ENCODE peak calls at places on chromosomes 12 and 14, in ten cellular contexts. One of them, this sample, is unnamed. For H3K27me3 and H3K36me3, the result is how much of the 10 kb centered on the place peaks cover.

GRCh38 chr12:89492883-89493282 is 31.7 kb downstream of the GALNT4 start:
- DNase-seq in ovary: no peak
- DNase-seq in BE2C: no peak
- DNase-seq in Caco-2: no peak
- DNase-seq in transverse colon: peak
- DNase-seq in suprapubic skin: no peak
- DNase-seq in breast epithelium: no peak
- DNase-seq in tibial artery: no peak
- DNase-seq in heart left ventricle: no peak
- DNase-seq in WERI-Rb-1: no peak
- DNase-seq in this sample: no peak

GRCh38 chr12:121580959-121581680 is at the start of gene KDM2B:
- DNase-seq in ovary: no peak
- DNase-seq in transverse colon: peak
- DNase-seq in Caco-2: no peak
- DNase-seq in tibial artery: peak
- DNase-seq in WERI-Rb-1: peak
- DNase-seq in heart left ventricle: no peak
- DNase-seq in BE2C: no peak
- DNase-seq in breast epithelium: no peak
- DNase-seq in suprapubic skin: no peak
- DNase-seq in this sample: no peak

GRCh38 chr12:79934309-79935020 is 432 bp downstream of the PPP1R12A start:
- DNase-seq in ovary: peak
- DNase-seq in Caco-2: no peak
- DNase-seq in breast epithelium: peak
- DNase-seq in heart left ventricle: peak
- DNase-seq in suprapubic skin: peak
- DNase-seq in WERI-Rb-1: peak
- DNase-seq in BE2C: peak
- DNase-seq in tibial artery: peak
- DNase-seq in transverse colon: no peak
- DNase-seq in this sample: peak

GRCh38 chr12:30973171-30973570 is 46.6 kb downstream of the TSPAN11 start:
- DNase-seq in Caco-2: no peak
- DNase-seq in breast epithelium: no peak
- DNase-seq in heart left ventricle: no peak
- DNase-seq in WERI-Rb-1: no peak
- DNase-seq in transverse colon: no peak
- DNase-seq in ovary: no peak
- DNase-seq in suprapubic skin: no peak
- DNase-seq in tibial artery: no peak
- DNase-seq in BE2C: no peak
- DNase-seq in this sample: no peak

GRCh38 chr12:54622463-54623183 is 12.1 kb downstream of the LACRT start:
- DNase-seq in suprapubic skin: no peak
- DNase-seq in heart left ventricle: no peak
- DNase-seq in BE2C: no peak
- DNase-seq in ovary: no peak
- DNase-seq in breast epithelium: no peak
- DNase-seq in WERI-Rb-1: no peak
- DNase-seq in Caco-2: no peak
- DNase-seq in transverse colon: no peak
- DNase-seq in tibial artery: no peak
- DNase-seq in this sample: no peak

GRCh38 chr14:93234798-93235197 is 27.7 kb downstream of the UBR7 start:
- DNase-seq in BE2C: no peak
- DNase-seq in transverse colon: no peak
- DNase-seq in heart left ventricle: no peak
- DNase-seq in ovary: no peak
- DNase-seq in tibial artery: no peak
- DNase-seq in Caco-2: no peak
- DNase-seq in breast epithelium: no peak
- DNase-seq in suprapubic skin: no peak
- DNase-seq in WERI-Rb-1: no peak
- DNase-seq in this sample: no peak

GRCh38 chr12:106126441-106127288 is 12.1 kb downstream of the NUAK1 start:
- DNase-seq in heart left ventricle: no peak
- DNase-seq in breast epithelium: no peak
- DNase-seq in suprapubic skin: no peak
- DNase-seq in WERI-Rb-1: no peak
- DNase-seq in ovary: no peak
- DNase-seq in BE2C: no peak
- DNase-seq in Caco-2: no peak
- DNase-seq in transverse colon: no peak
- DNase-seq in tibial artery: no peak
- DNase-seq in this sample: no peak

GRCh38 chr14:53967606-53968005 is 11.0 kb upstream of the BMP4 start:
- DNase-seq in breast epithelium: no peak
- DNase-seq in tibial artery: no peak
- DNase-seq in transverse colon: no peak
- DNase-seq in BE2C: no peak
- DNase-seq in suprapubic skin: no peak
- DNase-seq in Caco-2: no peak
- DNase-seq in heart left ventricle: no peak
- DNase-seq in WERI-Rb-1: no peak
- DNase-seq in ovary: no peak
- DNase-seq in this sample: no peak

GRCh38 chr14:61430066-61430757 is 108.8 kb downstream of the PRKCH start:
- DNase-seq in Caco-2: peak
- DNase-seq in BE2C: no peak
- DNase-seq in WERI-Rb-1: no peak
- DNase-seq in suprapubic skin: no peak
- DNase-seq in transverse colon: no peak
- DNase-seq in ovary: no peak
- DNase-seq in tibial artery: no peak
- DNase-seq in breast epithelium: no peak
- DNase-seq in heart left ventricle: no peak
- DNase-seq in this sample: no peak

GRCh38 chr12:102021540-102022246 is 40.1 kb downstream of the WASHC3 start:
- DNase-seq in BE2C: no peak
- DNase-seq in transverse colon: no peak
- DNase-seq in breast epithelium: no peak
- DNase-seq in WERI-Rb-1: no peak
- DNase-seq in tibial artery: no peak
- DNase-seq in suprapubic skin: no peak
- DNase-seq in heart left ventricle: no peak
- DNase-seq in Caco-2: no peak
- DNase-seq in ovary: no peak
- DNase-seq in this sample: no peak

GRCh38 chr12:87667378-87667777 is 361.8 kb downstream of the C12orf50 start:
- DNase-seq in breast epithelium: no peak
- DNase-seq in ovary: no peak
- DNase-seq in suprapubic skin: no peak
- DNase-seq in transverse colon: no peak
- DNase-seq in tibial artery: no peak
- DNase-seq in Caco-2: no peak
- DNase-seq in WERI-Rb-1: peak
- DNase-seq in BE2C: no peak
- DNase-seq in heart left ventricle: no peak
- DNase-seq in this sample: no peak

GRCh38 chr14:63960926-63961567 is 108.2 kb downstream of the SYNE2 start:
- DNase-seq in tibial artery: no peak
- DNase-seq in ovary: no peak
- DNase-seq in suprapubic skin: no peak
- DNase-seq in transverse colon: no peak
- DNase-seq in WERI-Rb-1: no peak
- DNase-seq in Caco-2: no peak
- DNase-seq in BE2C: no peak
- DNase-seq in breast epithelium: no peak
- DNase-seq in heart left ventricle: no peak
- DNase-seq in this sample: no peak

GRCh38 chr14:71594828-71595227 is 337.4 kb upstream of the RGS6 start:
- DNase-seq in tibial artery: no peak
- DNase-seq in heart left ventricle: no peak
- DNase-seq in WERI-Rb-1: no peak
- DNase-seq in BE2C: no peak
- DNase-seq in Caco-2: no peak
- DNase-seq in ovary: no peak
- DNase-seq in breast epithelium: no peak
- DNase-seq in suprapubic skin: no peak
- DNase-seq in transverse colon: no peak
- DNase-seq in this sample: no peak

GRCh38 chr12:6263931-6264330 is 46.6 kb upstream of the PLEKHG6 start:
- DNase-seq in BE2C: peak
- DNase-seq in Caco-2: no peak
- DNase-seq in ovary: no peak
- DNase-seq in breast epithelium: no peak
- DNase-seq in suprapubic skin: no peak
- DNase-seq in transverse colon: no peak
- DNase-seq in WERI-Rb-1: peak
- DNase-seq in tibial artery: no peak
- DNase-seq in heart left ventricle: no peak
- DNase-seq in this sample: no peak

GRCh38 chr12:120495723-120496352 is at the start of gene DYNLL1:
- DNase-seq in BE2C: peak
- DNase-seq in heart left ventricle: peak
- DNase-seq in breast epithelium: peak
- DNase-seq in suprapubic skin: peak
- DNase-seq in WERI-Rb-1: peak
- DNase-seq in tibial artery: peak
- DNase-seq in Caco-2: peak
- DNase-seq in ovary: peak
- DNase-seq in transverse colon: peak
- DNase-seq in this sample: peak

GRCh38 chr12:120496353-120497340 is 734 bp downstream of the DYNLL1 start:
- DNase-seq in suprapubic skin: peak
- DNase-seq in heart left ventricle: peak
- DNase-seq in transverse colon: peak
- DNase-seq in Caco-2: no peak
- DNase-seq in BE2C: peak
- DNase-seq in ovary: peak
- DNase-seq in WERI-Rb-1: peak
- DNase-seq in breast epithelium: peak
- DNase-seq in tibial artery: peak
- DNase-seq in this sample: peak

GRCh38 chr12:120498870-120499515 is 3.1 kb downstream of the DYNLL1 start:
- DNase-seq in transverse colon: no peak
- DNase-seq in suprapubic skin: no peak
- DNase-seq in ovary: no peak
- DNase-seq in Caco-2: no peak
- DNase-seq in tibial artery: no peak
- DNase-seq in BE2C: no peak
- DNase-seq in heart left ventricle: no peak
- DNase-seq in breast epithelium: no peak
- DNase-seq in WERI-Rb-1: no peak
- DNase-seq in this sample: peak

GRCh38 chr12:120495189-120495722 is 657 bp upstream of the DYNLL1 start:
- DNase-seq in tibial artery: no peak
- DNase-seq in heart left ventricle: no peak
- DNase-seq in BE2C: no peak
- DNase-seq in suprapubic skin: no peak
- DNase-seq in breast epithelium: no peak
- DNase-seq in ovary: no peak
- DNase-seq in WERI-Rb-1: no peak
- DNase-seq in Caco-2: no peak
- DNase-seq in transverse colon: no peak
- DNase-seq in this sample: no peak

DNA sequence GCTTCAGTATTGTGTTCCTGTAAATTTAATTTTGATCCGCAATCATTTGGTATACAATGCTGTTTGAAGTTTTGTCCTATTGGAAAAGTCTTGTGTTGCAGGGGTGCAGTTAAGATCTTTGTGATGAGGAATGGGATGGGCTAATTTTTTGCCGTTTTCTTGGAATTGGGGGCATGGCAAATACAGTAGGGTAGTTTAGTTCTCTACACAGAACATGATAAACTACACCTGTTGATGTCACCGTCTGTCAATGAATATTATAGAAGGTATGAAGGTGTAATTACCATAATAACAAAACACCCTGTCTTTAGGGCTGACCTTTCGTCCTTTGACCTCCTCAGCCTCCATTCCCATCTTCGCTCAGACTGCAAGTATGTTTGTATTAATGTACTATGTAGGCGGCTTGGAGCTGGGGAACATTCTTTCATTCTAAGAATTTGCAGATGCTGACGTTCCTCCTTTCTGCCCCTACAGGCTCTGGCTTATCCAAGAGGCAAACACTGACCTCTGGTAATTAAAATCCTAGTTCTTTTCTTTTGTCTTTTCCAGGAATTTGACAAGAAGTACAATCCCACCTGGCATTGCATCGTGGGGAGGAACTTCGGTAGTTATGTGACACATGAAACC is 1.7 kb downstream of the DYNLL1 start:
- DNase-seq in ovary: no peak
- DNase-seq in tibial artery: no peak
- DNase-seq in breast epithelium: no peak
- DNase-seq in transverse colon: no peak
- DNase-seq in WERI-Rb-1: no peak
- DNase-seq in heart left ventricle: no peak
- DNase-seq in suprapubic skin: no peak
- DNase-seq in Caco-2: no peak
- DNase-seq in BE2C: no peak
- DNase-seq in this sample: no peak
- H3K4me3 ChIP-seq in ovary: peak
- H3K4me3 ChIP-seq in tibial artery: peak
- H3K4me3 ChIP-seq in breast epithelium: peak
- H3K4me3 ChIP-seq in transverse colon: peak
- H3K4me3 ChIP-seq in WERI-Rb-1: peak
- H3K4me3 ChIP-seq in heart left ventricle: peak
- H3K4me3 ChIP-seq in suprapubic skin: peak
- H3K4me3 ChIP-seq in Caco-2: peak
- H3K4me3 ChIP-seq in BE2C: peak
- H3K4me3 ChIP-seq in this sample: peak

GRCh38 chr12:52402873-52403510 is 3.1 kb downstream of the KRT82 start:
- DNase-seq in transverse colon: no peak
- DNase-seq in heart left ventricle: no peak
- DNase-seq in suprapubic skin: no peak
- DNase-seq in ovary: no peak
- DNase-seq in Caco-2: no peak
- DNase-seq in tibial artery: no peak
- DNase-seq in BE2C: no peak
- DNase-seq in breast epithelium: no peak
- DNase-seq in WERI-Rb-1: no peak
- DNase-seq in this sample: peak
- H3K27me3 ChIP-seq in transverse colon: under half
- H3K27me3 ChIP-seq in heart left ventricle: under half
- H3K27me3 ChIP-seq in suprapubic skin: under half
- H3K27me3 ChIP-seq in ovary: under half
- H3K27me3 ChIP-seq in Caco-2: under half
- H3K27me3 ChIP-seq in tibial artery: under half
- H3K27me3 ChIP-seq in BE2C: under half
- H3K27me3 ChIP-seq in breast epithelium: under half
- H3K27me3 ChIP-seq in WERI-Rb-1: half or more
- H3K27me3 ChIP-seq in this sample: under half

GRCh38 chr14:51619551-51619950 is 32.2 kb upstream of the FRMD6 start:
- DNase-seq in BE2C: no peak
- DNase-seq in ovary: no peak
- DNase-seq in tibial artery: no peak
- DNase-seq in WERI-Rb-1: no peak
- DNase-seq in suprapubic skin: no peak
- DNase-seq in transverse colon: no peak
- DNase-seq in heart left ventricle: no peak
- DNase-seq in Caco-2: no peak
- DNase-seq in breast epithelium: no peak
- DNase-seq in this sample: no peak
- H3K36me3 ChIP-seq in BE2C: under half
- H3K36me3 ChIP-seq in ovary: under half
- H3K36me3 ChIP-seq in tibial artery: under half
- H3K36me3 ChIP-seq in WERI-Rb-1: under half
- H3K36me3 ChIP-seq in suprapubic skin: under half
- H3K36me3 ChIP-seq in transverse colon: under half
- H3K36me3 ChIP-seq in heart left ventricle: under half
- H3K36me3 ChIP-seq in Caco-2: under half
- H3K36me3 ChIP-seq in breast epithelium: under half
- H3K36me3 ChIP-seq in this sample: under half

GRCh38 chr12:117470804-117471203 is 109.4 kb upstream of the NOS1 start:
- DNase-seq in Caco-2: no peak
- DNase-seq in heart left ventricle: no peak
- DNase-seq in suprapubic skin: no peak
- DNase-seq in WERI-Rb-1: no peak
- DNase-seq in transverse colon: no peak
- DNase-seq in ovary: no peak
- DNase-seq in BE2C: no peak
- DNase-seq in breast epithelium: no peak
- DNase-seq in tibial artery: no peak
- DNase-seq in this sample: no peak
- H3K4me3 ChIP-seq in Caco-2: no peak
- H3K4me3 ChIP-seq in heart left ventricle: no peak
- H3K4me3 ChIP-seq in suprapubic skin: no peak
- H3K4me3 ChIP-seq in WERI-Rb-1: no peak
- H3K4me3 ChIP-seq in transverse colon: no peak
- H3K4me3 ChIP-seq in ovary: no peak
- H3K4me3 ChIP-seq in BE2C: no peak
- H3K4me3 ChIP-seq in breast epithelium: no peak
- H3K4me3 ChIP-seq in tibial artery: no peak
- H3K4me3 ChIP-seq in this sample: no peak